ENCODE peak calls at places on chromosomes 12 and 14, in seven cellular contexts. P is astrocyte of the spinal cord; V is Daoy; Z is activated naive CD4-positive, alpha-beta T cell treated with anti-CD3 and anti-CD28 coated beads for 36 hours; A is CD14-positive monocyte; G is lung microvascular endothelial cell; R is ACHN. U is an unnamed sample.

GRCh38 chr14:71856199-71856919 is 75.9 kb upstream of the RGS6 start:
- DNase-seq in V (peak), Z (peak), G (no peak), P (no peak), R (no peak), A (no peak), U (no peak)

GRCh38 chr12:104490221-104490620 is 33.5 kb downstream of the CHST11 start:
- DNase-seq in P (no peak), G (no peak), R (no peak), Z (no peak), V (no peak), A (no peak), U (no peak)

GRCh38 chr14:89540009-89540829 is 123.2 kb upstream of the FOXN3 start:
- DNase-seq in R (no peak), A (no peak), G (no peak), P (peak), Z (no peak), V (peak), U (peak)

GRCh38 chr12:47757840-47758583 is 668 bp downstream of the RAPGEF3 start:
- DNase-seq in V (no peak), Z (no peak), G (no peak), A (no peak), P (no peak), R (peak), U (no peak)

GRCh38 chr12:76820888-76821482 is 57.1 kb downstream of the ZDHHC17 start:
- DNase-seq in G (peak), R (peak), P (peak), Z (peak), A (no peak), V (peak), U (peak)

GRCh38 chr12:52086366-52086765 is 6.9 kb downstream of the SMIM41 start:
- DNase-seq in G (no peak), A (no peak), P (no peak), Z (no peak), R (no peak), V (no peak), U (peak)

GRCh38 chr12:24898185-24898584 is 50.7 kb downstream of the BCAT1 start:
- DNase-seq in P (no peak), R (no peak), V (no peak), Z (no peak), G (peak), A (no peak), U (no peak)

GRCh38 chr12:102023343-102023930 is 38.4 kb downstream of the WASHC3 start:
- DNase-seq in G (no peak), R (peak), P (peak), V (peak), Z (no peak), A (no peak), U (peak)

GRCh38 chr14:91373591-91374245 is 43.9 kb downstream of the CCDC88C start:
- DNase-seq in A (no peak), Z (peak), V (no peak), R (no peak), P (no peak), G (no peak), U (no peak)

GRCh38 chr12:9634177-9634803 is 26.6 kb upstream of the KLRB1 start:
- DNase-seq in V (peak), A (no peak), P (peak), G (peak), R (peak), Z (peak), U (peak)

GRCh38 chr12:104687823-104688573 is 231.2 kb downstream of the CHST11 start:
- DNase-seq in R (no peak), A (no peak), V (no peak), Z (peak), G (no peak), P (no peak), U (no peak)

GRCh38 chr12:122394626-122395194 is 27.8 kb downstream of the CLIP1 start:
- DNase-seq in P (peak), R (no peak), A (no peak), G (no peak), V (no peak), Z (no peak), U (peak)

GRCh38 chr14:59632381-59632780 is 55.8 kb upstream of the CCDC175 start:
- DNase-seq in R (peak), Z (peak), V (peak), G (peak), P (peak), A (no peak), U (peak)

GRCh38 chr12:108302471-108303311 is 36.4 kb downstream of the CMKLR1 start:
- DNase-seq in Z (no peak), R (peak), P (peak), V (peak), G (peak), A (no peak), U (peak)

GRCh38 chr12:7293670-7294069 is 10.2 kb upstream of the ACSM4 start:
- DNase-seq in Z (no peak), V (no peak), P (no peak), A (no peak), R (no peak), G (no peak), U (no peak)

GRCh38 chr14:34693228-34693939 is 21.0 kb downstream of the CFL2 start:
- DNase-seq in P (no peak), Z (peak), G (no peak), V (peak), R (peak), A (no peak), U (no peak)

GRCh38 chr14:23387916-23388882 is 11.4 kb downstream of the CMTM5 start:
- DNase-seq in V (no peak), A (no peak), R (no peak), G (no peak), Z (no peak), P (no peak), U (no peak)

GRCh38 chr12:71484272-71484905 is 44.8 kb downstream of the LGR5 start:
- DNase-seq in Z (no peak), P (no peak), G (no peak), R (no peak), A (no peak), V (no peak), U (no peak)

GRCh38 chr12:29212682-29213397 is 63.8 kb downstream of the FAR2 start:
- DNase-seq in Z (no peak), A (no peak), R (no peak), P (peak), V (no peak), G (no peak), U (no peak)

GRCh38 chr12:116146386-116146785 is 131.1 kb downstream of the MED13L start:
- DNase-seq in Z (no peak), A (no peak), P (no peak), G (no peak), V (no peak), R (no peak), U (no peak)

GRCh38 chr14:54338696-54339317 is 58.0 kb upstream of the CDKN3 start:
- DNase-seq in P (peak), A (no peak), V (peak), G (no peak), R (peak), Z (no peak), U (peak)